ENCODE peak calls at places on chromosomes 5 and 9, in six cellular contexts. X is GM12891, E is left lobe of liver, Z is GM03348, U is uterus, Q is substantia nigra. C is an unnamed sample.

GRCh38 chr9:96651626-96652025 is 3.5 kb downstream of the PRXL2C start:
- DNase-seq in X (no peak), E (no peak), Z (peak; percentile 14), U (no peak), Q (no peak), C (no peak)

GRCh38 chr9:134101623-134102149 is 33.9 kb upstream of the BRD3 start:
- DNase-seq in X (no peak), E (no peak), Z (no peak), U (no peak), Q (no peak), C (no peak)

GRCh38 chr5:142925795-142926194 is 155.6 kb downstream of the ARHGAP26 start:
- DNase-seq in X (no peak), E (no peak), Z (peak; percentile 83), U (no peak), Q (no peak), C (no peak)

GRCh38 chr5:134969166-134969565 is 1.5 kb downstream of the CATSPER3 start:
- DNase-seq in X (no peak), E (no peak), Z (no peak), U (no peak), Q (no peak), C (no peak)

GRCh38 chr9:129671519-129671918 is 6.1 kb downstream of the PRRX2 start:
- DNase-seq in X (no peak), E (no peak), Z (no peak), U (no peak), Q (no peak), C (no peak)

GRCh38 chr5:151155777-151156731 is 1.5 kb downstream of the ANXA6 start:
- DNase-seq in X (no peak), E (peak; percentile 95), Z (peak; percentile 78), U (no peak), Q (no peak), C (peak; percentile 35)

GRCh38 chr5:83914662-83915418 is 194.2 kb upstream of the HAPLN1 start:
- DNase-seq in X (no peak), E (no peak), Z (peak; percentile 5), U (no peak), Q (no peak), C (no peak)

GRCh38 chr9:36781532-36781931 is 208.8 kb downstream of the MELK start:
- DNase-seq in X (no peak), E (no peak), Z (no peak), U (no peak), Q (no peak), C (no peak)

GRCh38 chr5:92163906-92164305 is 780.8 kb upstream of the ARRDC3 start:
- DNase-seq in X (no peak), E (no peak), Z (no peak), U (no peak), Q (no peak), C (no peak)

GRCh38 chr5:159928122-159928960 is 12.1 kb downstream of the ADRA1B start:
- DNase-seq in X (no peak), E (no peak), Z (peak; percentile 90), U (no peak), Q (no peak), C (no peak)

GRCh38 chr5:151773979-151774378 is 2.2 kb downstream of the G3BP1 start:
- DNase-seq in X (no peak), E (no peak), Z (no peak), U (no peak), Q (no peak), C (no peak)

GRCh38 chr5:174608631-174609097 is 115.7 kb upstream of the MSX2 start:
- DNase-seq in X (no peak), E (peak; percentile 50), Z (no peak), U (peak; percentile 14), Q (peak; percentile 4), C (peak; percentile 32)

C was measured in HL-60.